ENCODE peak calls at places on chromosomes 12 and 14, in four cellular contexts. O is stimulated activated CD8-positive, alpha-beta memory T cell treated with anti-CD3 and anti-CD28 coated beads, Interleukin-2, amount 100 ng/mL, for 48 hours; T is brain pericyte; W is activated CD4-positive, alpha-beta T cell treated with anti-CD3 and anti-CD28 coated beads, Interleukin-2, amount 50 U/mL, for 4 hours. C is an unnamed sample.

GRCh38 chr12:87618199-87618598 is 411.0 kb downstream of the C12orf50 start:
- DNase-seq in O (no peak), T (no peak), W (no peak), C (no peak)

GRCh38 chr12:123714302-123714627 is 2.1 kb downstream of the ATP6V0A2 start:
- DNase-seq in T (no peak), W (peak; percentile 14), O (no peak), C (no peak)

GRCh38 chr12:87758271-87758670 is 270.9 kb downstream of the C12orf50 start:
- DNase-seq in T (no peak), O (no peak), W (no peak), C (no peak)

GRCh38 chr14:29926228-29926627 is 1.4 kb downstream of the PRKD1 start:
- DNase-seq in W (no peak), O (no peak), T (no peak), C (no peak)

GRCh38 chr14:23118506-23119361 is at the start of gene CEBPE:
- DNase-seq in W (no peak), O (no peak), T (no peak), C (no peak)

GRCh38 chr12:14828896-14829295 is 14.4 kb downstream of the ART4 start:
- DNase-seq in O (no peak), W (no peak), T (no peak), C (no peak)

GRCh38 chr14:104878582-104878981 is 13.5 kb downstream of the CEP170B start:
- DNase-seq in O (no peak), W (no peak), T (no peak), C (no peak)

GRCh38 chr12:96327346-96327745 is 72.9 kb downstream of the CDK17 start:
- DNase-seq in T (no peak), O (no peak), W (no peak), C (no peak)

GRCh38 chr14:78010688-78011087 is 159.5 kb upstream of the NRXN3 start:
- DNase-seq in O (no peak), W (no peak), T (no peak), C (no peak)

GRCh38 chr12:78157199-78157598 is 326.5 kb downstream of the NAV3 start:
- DNase-seq in W (no peak), T (no peak), O (no peak), C (no peak)

GRCh38 chr14:61569783-61570182 is 125.5 kb upstream of the HIF1A start:
- DNase-seq in W (no peak), T (no peak), O (peak; percentile 31), C (no peak)

GRCh38 chr12:49854976-49855375 is 12.1 kb upstream of the BCDIN3D start:
- DNase-seq in W (no peak), T (no peak), O (no peak), C (no peak)

GRCh38 chr12:13337786-13338185 is 141.3 kb downstream of the EMP1 start:
- DNase-seq in W (no peak), T (no peak), O (no peak), C (no peak)

GRCh38 chr14:81303258-81303935 is 82.6 kb upstream of the GTF2A1 start:
- DNase-seq in W (no peak), O (peak; percentile 39), T (no peak), C (no peak)

GRCh38 chr12:120368789-120369475 is at the start of gene MSI1:
- DNase-seq in O (no peak), W (no peak), T (no peak), C (no peak)

GRCh38 chr14:73977896-73978295 is 27.8 kb downstream of the COQ6 start:
- DNase-seq in W (no peak), O (no peak), T (peak; percentile 7), C (no peak)

GRCh38 chr14:92951912-92952471 is 29.0 kb downstream of the CHGA start:
- DNase-seq in O (peak; percentile 80), T (peak; percentile 18), W (peak; percentile 73), C (peak; percentile 67)

GRCh38 chr14:94056579-94057308 is 24.3 kb downstream of the DDX24 start:
- DNase-seq in O (no peak), W (no peak), T (no peak), C (no peak)

GRCh38 chr12:109573029-109573913 is at the start of the genes MMAB and MVK:
- DNase-seq in O (peak; percentile 95), W (peak; percentile 99), T (peak; percentile 97), C (peak; percentile 97)

GRCh38 chr14:29240046-29240445 is 473.5 kb downstream of the FOXG1 start:
- DNase-seq in W (no peak), O (no peak), T (no peak), C (no peak)

GRCh38 chr12:52086366-52086765 is 6.9 kb downstream of the SMIM41 start:
- DNase-seq in W (no peak), O (no peak), T (no peak), C (no peak)

GRCh38 chr14:66087231-66087630 is 398.9 kb upstream of the CCDC196 start:
- DNase-seq in O (no peak), W (no peak), T (no peak), C (no peak)

GRCh38 chr14:94412671-94413638 is 24.6 kb upstream of the SERPINA1 start:
- DNase-seq in W (no peak), T (no peak), O (no peak), C (no peak)

GRCh38 chr14:101224356-101225115 is 321.0 kb upstream of the RTL1 start:
- DNase-seq in T (no peak), O (no peak), W (no peak), C (no peak)

GRCh38 chr12:103495783-103496456 is at the start of gene C12orf42:
- DNase-seq in O (no peak), W (no peak), T (no peak), C (no peak)

GRCh38 chr12:67909681-67910080 is 79.6 kb upstream of the IFNG-AS1 start:
- DNase-seq in W (no peak), O (no peak), T (no peak), C (no peak)

GRCh38 chr12:91339106-91339505 is 156.5 kb upstream of the DCN start:
- DNase-seq in W (no peak), T (no peak), O (no peak), C (no peak)

GRCh38 chr12:52320784-52321400 is at the start of gene KRT83:
- DNase-seq in T (no peak), W (no peak), O (no peak), C (no peak)

GRCh38 chr14:58296731-58297130 is 1.6 kb upstream of the ARID4A start:
- DNase-seq in W (no peak), T (no peak), O (no peak), C (no peak)

C was measured in activated T-helper 9 cell treated with anti-CD3 and anti-CD28 coated beads, Interleukin-2, amount 50 U/mL, for 16 hours.